ENCODE peak calls at places on chromosomes 2 and 18, in nine cellular contexts. L is caudate nucleus; C is prostate gland; A is H9; H is heart left ventricle; F is CD8-positive, alpha-beta memory T cell; Q is foreskin keratinocyte; M is IMR-90; O is cardiac muscle cell. Y is an unnamed sample.

GRCh38 chr2:12710301-12710700 is 6.4 kb upstream of the TRIB2 start:
- DNase-seq in L (no peak), C (no peak), A (no peak), H (no peak), F (no peak), Q (no peak), M (no peak), O (no peak), Y (no peak)

GRCh38 chr2:69585855-69586560 is 57.5 kb downstream of the AAK1 start:
- DNase-seq in L (no peak), C (no peak), A (no peak), H (no peak), F (no peak), Q (no peak), M (no peak), O (no peak), Y (no peak)

GRCh38 chr18:54440292-54440691 is 82.6 kb downstream of the C18orf54 start:
- DNase-seq in L (no peak), C (no peak), A (no peak), H (peak), F (no peak), Q (no peak), M (no peak), O (no peak), Y (no peak)

GRCh38 chr2:72135921-72136320 is 11.7 kb downstream of the CYP26B1 start:
- DNase-seq in L (no peak), C (no peak), A (no peak), H (no peak), F (no peak), Q (no peak), M (no peak), O (no peak), Y (no peak)

GRCh38 chr2:232897386-232897970 is 27.4 kb downstream of the SNORC start:
- DNase-seq in L (no peak), C (no peak), A (no peak), H (no peak), F (no peak), Q (no peak), M (no peak), O (no peak), Y (no peak)

GRCh38 chr2:8118940-8119781 is 562.7 kb upstream of the ID2 start:
- DNase-seq in L (no peak), C (no peak), A (peak), H (no peak), F (no peak), Q (no peak), M (no peak), O (no peak), Y (no peak)

GRCh38 chr2:25966531-25967265 is 15.6 kb downstream of the KIF3C start:
- DNase-seq in L (no peak), C (peak), A (no peak), H (no peak), F (no peak), Q (no peak), M (no peak), O (peak), Y (no peak)

GRCh38 chr2:239893236-239893515 is 132.0 kb downstream of the NDUFA10 start:
- DNase-seq in L (no peak), C (no peak), A (peak), H (no peak), F (no peak), Q (no peak), M (no peak), O (no peak), Y (no peak)

GRCh38 chr18:73462092-73462491 is 594.3 kb upstream of the NETO1 start:
- DNase-seq in L (no peak), C (peak), A (no peak), H (no peak), F (no peak), Q (peak), M (peak), O (no peak), Y (no peak)
- H3K27ac ChIP-seq in L (no peak), C (no peak), A (no peak), H (no peak), F (no peak), Q (no peak), M (no peak), O (no peak), Y (no peak)

GRCh38 chr2:111654829-111655228 is 229.2 kb downstream of the ANAPC1 start:
- DNase-seq in L (no peak), C (no peak), A (no peak), H (no peak), F (no peak), Q (no peak), M (no peak), O (no peak), Y (no peak)
- H3K27ac ChIP-seq in L (no peak), C (no peak), A (no peak), H (no peak), F (no peak), Q (no peak), M (no peak), O (no peak), Y (no peak)

GRCh38 chr2:42567806-42568429 is 514 bp upstream of the MTA3 start:
- DNase-seq in L (no peak), C (peak), A (peak), H (peak), F (peak), Q (no peak), M (no peak), O (peak), Y (peak)

GRCh38 chr2:42566837-42567251 is 1.6 kb upstream of the MTA3 start:
- DNase-seq in L (no peak), C (no peak), A (no peak), H (no peak), F (no peak), Q (peak), M (no peak), O (no peak), Y (no peak)

GRCh38 chr2:42568431-42569115 is at the start of gene MTA3:
- DNase-seq in L (peak), C (peak), A (peak), H (peak), F (peak), Q (no peak), M (no peak), O (peak), Y (peak)

GRCh38 chr2:42566006-42566405 is 2.4 kb upstream of the MTA3 start:
- DNase-seq in L (no peak), C (no peak), A (no peak), H (no peak), F (peak), Q (no peak), M (no peak), O (no peak), Y (no peak)

DNA sequence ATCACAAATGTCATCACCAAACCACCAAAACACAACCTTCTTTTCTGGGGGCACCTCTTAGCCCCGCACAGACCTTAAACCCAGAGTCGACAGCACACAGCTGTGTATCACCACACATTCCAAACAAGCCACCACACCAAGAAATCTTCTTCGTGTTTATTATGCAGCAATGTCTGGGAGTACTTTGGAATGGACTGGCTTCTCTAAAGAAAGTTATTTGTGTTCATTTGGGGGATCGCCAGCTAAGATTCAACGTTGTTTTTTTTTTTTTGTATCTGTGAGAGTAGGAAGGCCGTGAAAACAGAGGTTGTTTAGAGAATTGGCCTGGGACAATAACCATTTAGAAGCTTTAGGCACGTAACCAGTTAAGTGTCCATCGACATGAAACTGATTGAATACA is 1.0 kb upstream of the MTA3 start:
- DNase-seq in L (no peak), C (no peak), A (no peak), H (no peak), F (peak), Q (no peak), M (peak), O (no peak), Y (no peak)
- H3K27ac ChIP-seq in L (peak), C (peak), A (no peak), H (peak), F (no peak), Q (no peak), M (peak), O (peak), Y (peak)

GRCh38 chr2:238170386-238171071 is 11.8 kb downstream of the ERFE start:
- DNase-seq in L (no peak), C (peak), A (no peak), H (no peak), F (no peak), Q (no peak), M (no peak), O (no peak), Y (peak)
- H3K27ac ChIP-seq in L (peak), C (no peak), A (no peak), H (no peak), F (no peak), Q (no peak), M (peak), O (no peak), Y (no peak)

GRCh38 chr18:27704721-27705361 is 472.1 kb downstream of the CDH2 start:
- DNase-seq in L (no peak), C (no peak), A (no peak), H (no peak), F (no peak), Q (no peak), M (no peak), O (no peak), Y (no peak)
- H3K27ac ChIP-seq in L (no peak), C (no peak), A (no peak), H (no peak), F (no peak), Q (no peak), M (no peak), O (no peak), Y (no peak)

GRCh38 chr2:27050281-27050995 is 1.0 kb upstream of the AGBL5 start:
- DNase-seq in L (peak), C (peak), A (peak), H (peak), F (peak), Q (peak), M (peak), O (peak), Y (peak)

GRCh38 chr2:27049422-27050280 is 1.8 kb upstream of the AGBL5 start:
- DNase-seq in L (no peak), C (peak), A (no peak), H (peak), F (peak), Q (no peak), M (no peak), O (no peak), Y (peak)

GRCh38 chr2:27051902-27052645 is 606 bp downstream of the AGBL5 start:
- DNase-seq in L (peak), C (peak), A (peak), H (peak), F (no peak), Q (no peak), M (no peak), O (peak), Y (no peak)

GRCh38 chr2:27053321-27053720 is 1.9 kb downstream of the AGBL5 start:
- DNase-seq in L (no peak), C (no peak), A (no peak), H (peak), F (no peak), Q (no peak), M (no peak), O (no peak), Y (no peak)

GRCh38 chr2:27050996-27051901 is at the start of gene AGBL5:
- DNase-seq in L (peak), C (peak), A (peak), H (peak), F (peak), Q (peak), M (peak), O (peak), Y (peak)
- H3K27ac ChIP-seq in L (peak), C (peak), A (no peak), H (peak), F (peak), Q (peak), M (peak), O (peak), Y (peak)

GRCh38 chr2:740446-741293 is 63.5 kb upstream of the TMEM18 start:
- DNase-seq in L (no peak), C (peak), A (peak), H (peak), F (no peak), Q (peak), M (peak), O (peak), Y (peak)
- H3K27ac ChIP-seq in L (peak), C (peak), A (no peak), H (no peak), F (peak), Q (no peak), M (no peak), O (peak), Y (peak)

GRCh38 chr2:173350383-173350782 is 4.3 kb upstream of the CDCA7 start:
- DNase-seq in L (no peak), C (no peak), A (no peak), H (no peak), F (no peak), Q (no peak), M (no peak), O (no peak), Y (no peak)
- H3K27ac ChIP-seq in L (no peak), C (no peak), A (no peak), H (no peak), F (no peak), Q (no peak), M (no peak), O (no peak), Y (no peak)

DNA sequence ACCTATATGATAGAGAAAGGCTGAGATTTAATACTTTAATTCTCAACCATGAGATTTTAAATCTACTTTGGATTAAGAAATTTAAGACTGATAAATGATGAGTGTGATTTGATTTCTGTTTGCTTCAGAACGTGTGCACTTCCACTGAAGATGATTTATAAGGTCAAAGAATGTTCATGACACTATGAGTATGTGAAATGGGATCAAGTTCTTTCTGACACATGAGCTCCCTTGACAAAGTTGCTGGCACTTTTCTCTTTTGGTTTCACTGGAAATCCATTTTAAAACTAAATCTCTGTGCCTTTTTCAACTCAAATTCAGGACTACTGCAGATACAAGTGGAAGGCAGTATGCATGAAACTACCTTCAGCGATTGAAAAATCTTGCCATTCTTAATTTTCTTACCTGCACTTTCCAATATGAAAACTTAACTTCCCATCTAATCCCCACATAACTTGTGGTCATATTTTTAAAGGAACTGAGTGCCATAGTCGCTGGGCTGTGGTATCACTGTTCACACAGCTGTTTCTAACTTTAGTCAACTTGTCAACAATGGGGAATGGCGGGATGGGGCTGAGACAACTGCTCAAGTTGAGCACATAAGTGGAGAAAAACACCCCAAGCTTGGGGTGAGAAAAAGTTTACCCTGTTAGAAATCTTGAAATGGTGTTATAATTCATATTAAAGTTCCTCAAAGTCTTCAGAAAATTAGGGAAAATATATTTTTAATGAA is 51.8 kb upstream of the TTN start:
- DNase-seq in L (no peak), C (no peak), A (no peak), H (peak), F (no peak), Q (no peak), M (no peak), O (no peak), Y (no peak)
- H3K27ac ChIP-seq in L (no peak), C (no peak), A (no peak), H (peak), F (no peak), Q (no peak), M (no peak), O (peak), Y (no peak)

GRCh38 chr2:55010149-55010591 is 40.1 kb downstream of the RTN4 start:
- DNase-seq in L (peak), C (peak), A (no peak), H (peak), F (peak), Q (peak), M (peak), O (no peak), Y (no peak)
- H3K27ac ChIP-seq in L (peak), C (peak), A (no peak), H (no peak), F (peak), Q (peak), M (no peak), O (no peak), Y (no peak)

Y was measured in right cardiac atrium.